ENCODE peak calls at places on chromosomes 2 and 18, in six cellular contexts. One of them, this sample, is unnamed.

GRCh38 chr2:52475600-52475999 is 1292.0 kb upstream of the CHAC2 start:
- ATAC-seq in A549: no peak
- ATAC-seq in upper lobe of left lung: no peak
- ATAC-seq in GM12878: no peak
- ATAC-seq in K562: no peak
- ATAC-seq in HepG2: no peak
- ATAC-seq in this sample: no peak

GRCh38 chr18:71630686-71631085 is 913.5 kb downstream of the CBLN2 start:
- ATAC-seq in K562: no peak
- ATAC-seq in A549: no peak
- ATAC-seq in upper lobe of left lung: no peak
- ATAC-seq in GM12878: no peak
- ATAC-seq in HepG2: no peak
- ATAC-seq in this sample: no peak

GRCh38 chr2:9753665-9754531 is 89.4 kb upstream of the TAF1B start:
- ATAC-seq in GM12878: peak; percentile 61
- ATAC-seq in A549: peak; percentile 23
- ATAC-seq in K562: peak; percentile 13
- ATAC-seq in upper lobe of left lung: peak; percentile 29
- ATAC-seq in HepG2: peak; percentile 10
- ATAC-seq in this sample: no peak

GRCh38 chr18:47696870-47697269 is 233.6 kb downstream of the SMAD2 start:
- ATAC-seq in A549: no peak
- ATAC-seq in K562: no peak
- ATAC-seq in HepG2: no peak
- ATAC-seq in GM12878: no peak
- ATAC-seq in upper lobe of left lung: peak; percentile 19
- ATAC-seq in this sample: no peak

GRCh38 chr2:19425419-19425818 is 67.0 kb upstream of the OSR1 start:
- ATAC-seq in GM12878: no peak
- ATAC-seq in upper lobe of left lung: no peak
- ATAC-seq in A549: no peak
- ATAC-seq in HepG2: no peak
- ATAC-seq in K562: no peak
- ATAC-seq in this sample: peak; percentile 84

GRCh38 chr2:23803275-23803964 is 123.5 kb downstream of the ATAD2B start:
- ATAC-seq in HepG2: no peak
- ATAC-seq in upper lobe of left lung: no peak
- ATAC-seq in K562: no peak
- ATAC-seq in GM12878: no peak
- ATAC-seq in A549: peak; percentile 57
- ATAC-seq in this sample: no peak

GRCh38 chr2:161141033-161141432 is 19.2 kb upstream of the TANK start:
- ATAC-seq in K562: no peak
- ATAC-seq in GM12878: peak; percentile 56
- ATAC-seq in A549: no peak
- ATAC-seq in HepG2: no peak
- ATAC-seq in upper lobe of left lung: no peak
- ATAC-seq in this sample: no peak

GRCh38 chr2:64018715-64019082 is 529 bp downstream of the VPS54 start:
- ATAC-seq in upper lobe of left lung: peak; percentile 82
- ATAC-seq in A549: peak; percentile 77
- ATAC-seq in HepG2: no peak
- ATAC-seq in K562: peak; percentile 68
- ATAC-seq in GM12878: peak; percentile 70
- ATAC-seq in this sample: peak; percentile 74

GRCh38 chr2:49973917-49974368 is 819.6 kb upstream of the FSHR start:
- ATAC-seq in GM12878: peak; percentile 81
- ATAC-seq in HepG2: peak; percentile 66
- ATAC-seq in A549: peak; percentile 100
- ATAC-seq in upper lobe of left lung: peak; percentile 49
- ATAC-seq in K562: no peak
- ATAC-seq in this sample: peak; percentile 95

GRCh38 chr2:201466050-201466660 is 14.6 kb downstream of the STRADB start:
- ATAC-seq in HepG2: no peak
- ATAC-seq in GM12878: no peak
- ATAC-seq in A549: no peak
- ATAC-seq in upper lobe of left lung: no peak
- ATAC-seq in K562: no peak
- ATAC-seq in this sample: peak; percentile 69

GRCh38 chr18:62625019-62625418 is 90.3 kb upstream of the PHLPP1 start:
- ATAC-seq in GM12878: no peak
- ATAC-seq in A549: no peak
- ATAC-seq in HepG2: no peak
- ATAC-seq in upper lobe of left lung: no peak
- ATAC-seq in K562: no peak
- ATAC-seq in this sample: peak; percentile 60
- H3K27ac ChIP-seq in GM12878: no peak overlapping the region
- H3K27ac ChIP-seq in A549: no peak overlapping the region
- H3K27ac ChIP-seq in HepG2: no peak overlapping the region
- H3K27ac ChIP-seq in upper lobe of left lung: peak overlapping the region; percentile 52
- H3K27ac ChIP-seq in K562: no peak overlapping the region
- H3K27ac ChIP-seq in this sample: peak overlapping the region; percentile 42

GRCh38 chr2:45935791-45936622 is 284.5 kb downstream of the PRKCE start:
- ATAC-seq in A549: peak; percentile 75
- ATAC-seq in upper lobe of left lung: peak; percentile 91
- ATAC-seq in GM12878: peak; percentile 94
- ATAC-seq in HepG2: peak; percentile 92
- ATAC-seq in K562: peak; percentile 98
- ATAC-seq in this sample: peak; percentile 95
- TF ChIP-seq EP300 in A549: no peak
- TF ChIP-seq EP300 in upper lobe of left lung: no peak
- TF ChIP-seq EP300 in GM12878: no peak
- TF ChIP-seq EP300 in HepG2: no peak
- TF ChIP-seq EP300 in K562: peak; percentile 41
- TF ChIP-seq EP300 in this sample: no peak

GRCh38 chr2:110116033-110116710 is 550 bp upstream of the MALL start:
- ATAC-seq in A549: peak; percentile 83
- ATAC-seq in upper lobe of left lung: peak; percentile 80
- ATAC-seq in GM12878: peak; percentile 63
- ATAC-seq in K562: peak; percentile 87
- ATAC-seq in HepG2: peak; percentile 87
- ATAC-seq in this sample: peak; percentile 61
- H3K27ac ChIP-seq in A549: peak overlapping the region; percentile 96
- H3K27ac ChIP-seq in upper lobe of left lung: peak overlapping the region; percentile 94
- H3K27ac ChIP-seq in GM12878: no peak overlapping the region
- H3K27ac ChIP-seq in K562: no peak overlapping the region
- H3K27ac ChIP-seq in HepG2: no peak overlapping the region
- H3K27ac ChIP-seq in this sample: peak overlapping the region; percentile 64

DNA sequence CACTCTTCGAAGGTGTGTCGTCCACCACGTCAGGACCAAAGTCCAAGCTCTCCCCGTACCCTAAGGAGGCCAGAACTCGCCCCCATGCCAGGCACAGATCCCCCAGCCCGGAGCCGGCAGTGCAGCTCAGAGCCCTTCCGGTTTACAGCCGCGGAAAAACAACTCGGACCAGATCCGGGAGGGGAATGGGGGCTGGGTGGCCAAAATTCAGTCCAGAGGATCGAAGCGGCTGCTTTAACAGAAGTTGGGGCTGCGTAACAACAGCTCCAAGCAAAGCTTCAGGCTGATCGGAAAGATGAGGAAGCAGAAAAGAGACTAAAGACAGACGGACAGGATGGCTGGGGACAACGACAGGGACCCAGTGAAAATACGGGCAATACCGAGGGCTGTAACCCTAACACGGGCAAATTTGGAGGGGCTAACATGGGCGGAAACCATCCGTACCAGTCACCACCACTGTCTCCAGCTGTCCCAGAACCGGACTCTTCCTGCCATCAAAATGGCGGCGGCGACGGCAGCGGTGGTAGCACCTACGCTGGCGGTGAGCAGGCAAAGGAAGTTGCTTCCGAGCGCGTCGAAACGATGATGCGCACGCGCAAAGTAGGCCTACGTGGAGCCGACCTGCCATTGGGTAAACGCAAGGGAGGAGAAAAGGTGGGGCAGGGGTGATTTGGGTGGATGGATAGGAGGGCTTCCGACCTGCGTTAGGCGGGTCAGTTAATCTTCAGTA is at the start of gene MMADHC:
- ATAC-seq in HepG2: peak; percentile 96
- ATAC-seq in GM12878: peak; percentile 95
- ATAC-seq in upper lobe of left lung: peak; percentile 98
- ATAC-seq in A549: peak; percentile 98
- ATAC-seq in K562: peak; percentile 97
- ATAC-seq in this sample: peak; percentile 99
- TF ChIP-seq EP300 in HepG2: peak; percentile 14
- TF ChIP-seq EP300 in GM12878: no peak
- TF ChIP-seq EP300 in upper lobe of left lung: no peak
- TF ChIP-seq EP300 in A549: no peak
- TF ChIP-seq EP300 in K562: no peak
- TF ChIP-seq EP300 in this sample: no peak

GRCh38 chr18:12317664-12318333 is 9.8 kb downstream of the TUBB6 start:
- ATAC-seq in GM12878: peak; percentile 42
- ATAC-seq in K562: no peak
- ATAC-seq in HepG2: no peak
- ATAC-seq in A549: peak; percentile 51
- ATAC-seq in upper lobe of left lung: peak; percentile 59
- ATAC-seq in this sample: peak; percentile 74

GRCh38 chr18:12318334-12318697 is 10.3 kb downstream of the TUBB6 start:
- ATAC-seq in K562: peak; percentile 14
- ATAC-seq in A549: peak; percentile 48
- ATAC-seq in upper lobe of left lung: peak; percentile 13
- ATAC-seq in GM12878: peak; percentile 33
- ATAC-seq in HepG2: peak; percentile 53
- ATAC-seq in this sample: no peak

GRCh38 chr18:12315911-12316310 is 7.9 kb downstream of the TUBB6 start:
- ATAC-seq in K562: peak; percentile 36
- ATAC-seq in HepG2: no peak
- ATAC-seq in GM12878: no peak
- ATAC-seq in A549: no peak
- ATAC-seq in upper lobe of left lung: no peak
- ATAC-seq in this sample: peak; percentile 38

GRCh38 chr18:12321331-12321730 is 13.3 kb downstream of the TUBB6 start:
- ATAC-seq in HepG2: no peak
- ATAC-seq in K562: peak; percentile 17
- ATAC-seq in A549: no peak
- ATAC-seq in GM12878: peak; percentile 96
- ATAC-seq in upper lobe of left lung: no peak
- ATAC-seq in this sample: no peak

GRCh38 chr18:12318857-12319256 is 10.8 kb downstream of the TUBB6 start:
- ATAC-seq in K562: no peak
- ATAC-seq in upper lobe of left lung: no peak
- ATAC-seq in GM12878: no peak
- ATAC-seq in HepG2: no peak
- ATAC-seq in A549: peak; percentile 19
- ATAC-seq in this sample: no peak
- H3K27ac ChIP-seq in K562: no peak overlapping the region
- H3K27ac ChIP-seq in upper lobe of left lung: no peak overlapping the region
- H3K27ac ChIP-seq in GM12878: no peak overlapping the region
- H3K27ac ChIP-seq in HepG2: no peak overlapping the region
- H3K27ac ChIP-seq in A549: no peak overlapping the region
- H3K27ac ChIP-seq in this sample: peak overlapping the region; percentile 82

GRCh38 chr2:37857485-37858196 is 67.4 kb upstream of the RMDN2 start:
- ATAC-seq in GM12878: no peak
- ATAC-seq in A549: no peak
- ATAC-seq in upper lobe of left lung: no peak
- ATAC-seq in HepG2: no peak
- ATAC-seq in K562: no peak
- ATAC-seq in this sample: no peak

GRCh38 chr2:37855283-37856041 is 69.6 kb upstream of the RMDN2 start:
- ATAC-seq in HepG2: peak; percentile 19
- ATAC-seq in A549: peak; percentile 17
- ATAC-seq in GM12878: no peak
- ATAC-seq in K562: no peak
- ATAC-seq in upper lobe of left lung: peak; percentile 68
- ATAC-seq in this sample: peak; percentile 53

GRCh38 chr2:37854676-37855282 is 70.3 kb upstream of the RMDN2 start:
- ATAC-seq in upper lobe of left lung: no peak
- ATAC-seq in HepG2: no peak
- ATAC-seq in A549: no peak
- ATAC-seq in K562: no peak
- ATAC-seq in GM12878: no peak
- ATAC-seq in this sample: no peak

GRCh38 chr2:37858197-37858711 is 66.8 kb upstream of the RMDN2 start:
- ATAC-seq in GM12878: no peak
- ATAC-seq in HepG2: no peak
- ATAC-seq in K562: no peak
- ATAC-seq in A549: peak; percentile 60
- ATAC-seq in upper lobe of left lung: no peak
- ATAC-seq in this sample: peak; percentile 81

DNA sequence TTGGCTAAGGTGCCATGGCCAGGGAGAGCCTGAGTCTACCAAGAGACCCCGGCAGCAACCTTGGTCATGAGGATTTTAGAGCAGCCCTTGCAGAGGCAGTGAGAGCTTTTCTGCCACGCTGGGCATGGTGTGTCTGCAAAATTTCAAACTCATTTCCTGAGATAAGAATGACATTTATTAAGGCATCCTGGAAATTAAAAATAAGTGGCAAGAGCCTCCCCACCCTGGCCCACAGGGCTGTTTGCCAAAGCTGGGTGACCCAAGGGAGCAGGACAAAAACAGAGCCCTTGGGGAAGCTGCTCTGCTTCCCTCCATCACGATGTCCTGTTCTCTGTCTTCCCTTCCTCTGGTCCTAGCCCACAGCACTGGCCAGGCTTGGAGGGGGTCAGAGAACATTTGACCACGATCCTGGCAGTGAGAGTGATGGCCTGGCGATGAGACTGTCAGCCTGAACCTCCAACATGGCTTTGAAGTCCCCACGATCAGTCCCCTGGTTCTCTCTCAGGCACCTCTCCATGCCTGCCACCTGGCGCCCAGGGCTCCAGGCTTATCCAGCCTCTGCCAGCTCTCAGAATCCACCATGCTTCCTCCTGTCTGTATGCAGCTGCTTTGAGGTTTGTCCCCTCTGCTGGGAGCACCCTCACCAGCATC is 68.9 kb upstream of the RMDN2 start:
- ATAC-seq in HepG2: peak; percentile 61
- ATAC-seq in A549: peak; percentile 32
- ATAC-seq in GM12878: no peak
- ATAC-seq in K562: no peak
- ATAC-seq in upper lobe of left lung: no peak
- ATAC-seq in this sample: no peak
- TF ChIP-seq EP300 in HepG2: no peak
- TF ChIP-seq EP300 in A549: no peak
- TF ChIP-seq EP300 in GM12878: no peak
- TF ChIP-seq EP300 in K562: no peak
- TF ChIP-seq EP300 in upper lobe of left lung: no peak
- TF ChIP-seq EP300 in this sample: no peak

This sample was measured in gastroesophageal sphincter.